ENCODE peak calls at places on chromosomes 13 and 19, in four cellular contexts. K is Kasumi-1, X is psoas muscle, E is T-helper 9 cell. I is an unnamed sample.

GRCh38 chr19:5103061-5103701 is 134.3 kb downstream of the KDM4B start:
- DNase-seq in E (no peak), K (no peak), X (peak; percentile 73), I (no peak)

GRCh38 chr13:18943273-18943672 is 238.4 kb downstream of the TUBA3C start:
- DNase-seq in X (no peak), E (no peak), K (no peak), I (peak; percentile 69)

GRCh38 chr19:51366999-51367564 is 894 bp upstream of the ETFB start:
- DNase-seq in E (peak; percentile 30), X (peak; percentile 42), K (peak; percentile 27), I (peak; percentile 92)

GRCh38 chr19:44141191-44142013 is at the start of gene ZNF234:
- DNase-seq in X (peak; percentile 83), E (peak; percentile 40), K (peak; percentile 79), I (peak; percentile 90)

GRCh38 chr19:46373573-46374359 is 26.9 kb downstream of the PPP5C start:
- DNase-seq in X (peak; percentile 69), K (no peak), E (no peak), I (no peak)

GRCh38 chr13:112711528-112712265 is 21.9 kb downstream of the ATP11A start:
- DNase-seq in X (peak; percentile 83), K (no peak), E (no peak), I (peak; percentile 82)

GRCh38 chr19:33677745-33678426 is 56.1 kb downstream of the CHST8 start:
- DNase-seq in E (no peak), X (no peak), K (no peak), I (peak; percentile 27)

GRCh38 chr13:60150538-60150937 is 13.2 kb downstream of the DIAPH3 start:
- DNase-seq in X (no peak), E (no peak), K (no peak), I (no peak)

GRCh38 chr13:48975101-48975925 is at the start of gene FNDC3A:
- DNase-seq in X (peak; percentile 80), K (peak; percentile 63), E (no peak), I (peak; percentile 96)

GRCh38 chr19:3304871-3305423 is 61.4 kb upstream of the NFIC start:
- DNase-seq in X (peak; percentile 61), K (peak; percentile 69), E (peak; percentile 82), I (peak; percentile 86)

GRCh38 chr19:48845384-48845783 is 9.1 kb upstream of the HSD17B14 start:
- DNase-seq in X (no peak), K (no peak), E (no peak), I (no peak)

GRCh38 chr19:10111405-10111811 is at the start of gene P2RY11:
- DNase-seq in X (no peak), E (peak; percentile 38), K (peak; percentile 86), I (peak; percentile 86)

GRCh38 chr13:99421758-99422555 is 79.3 kb upstream of the TM9SF2 start:
- DNase-seq in X (no peak), E (no peak), K (no peak), I (no peak)

GRCh38 chr13:23889598-23890224 is 511 bp upstream of the MIPEP start:
- DNase-seq in K (no peak), X (no peak), E (no peak), I (no peak)

GRCh38 chr13:41568990-41569387 is 111.6 kb downstream of the RGCC start:
- DNase-seq in X (no peak), K (peak; percentile 9), E (no peak), I (no peak)

GRCh38 chr13:74243637-74244526 is 109.7 kb upstream of the KLF12 start:
- DNase-seq in X (no peak), E (no peak), K (no peak), I (no peak)

GRCh38 chr13:44079413-44080205 is 199.9 kb downstream of the LACC1 start:
- DNase-seq in E (no peak), K (no peak), X (no peak), I (no peak)

GRCh38 chr19:41626877-41627276 is at the start of gene CEACAM4:
- DNase-seq in X (no peak), E (no peak), K (peak; percentile 63), I (peak; percentile 91)

GRCh38 chr13:30112602-30113435 is 194.5 kb downstream of the KATNAL1 start:
- DNase-seq in K (peak; percentile 76), E (peak; percentile 79), X (peak; percentile 76), I (peak; percentile 89)

GRCh38 chr13:101493541-101493940 is 41.1 kb downstream of the ITGBL1 start:
- DNase-seq in K (no peak), E (no peak), X (no peak), I (no peak)

GRCh38 chr13:113258655-113259054 is 38.4 kb upstream of the LAMP1 start:
- DNase-seq in K (peak; percentile 71), E (no peak), X (no peak), I (no peak)

GRCh38 chr13:41459754-41460111 is 2.4 kb downstream of the RGCC start:
- DNase-seq in K (no peak), X (no peak), E (no peak), I (no peak)

GRCh38 chr13:100887729-100888151 is 213.1 kb upstream of the TMTC4 start:
- DNase-seq in E (no peak), K (no peak), X (no peak), I (no peak)

GRCh38 chr13:109844396-109844795 is 58.0 kb upstream of the IRS2 start:
- DNase-seq in X (no peak), E (no peak), K (no peak), I (no peak)

GRCh38 chr13:98796798-98797197 is 44.3 kb upstream of the SLC15A1 start:
- DNase-seq in E (no peak), X (no peak), K (no peak), I (no peak)

GRCh38 chr19:2114218-2114617 is 17.5 kb downstream of the IZUMO4 start:
- DNase-seq in K (no peak), E (no peak), X (no peak), I (no peak)

GRCh38 chr13:40318366-40318765 is 348.1 kb downstream of the FOXO1 start:
- DNase-seq in E (no peak), X (peak; percentile 53), K (no peak), I (no peak)

GRCh38 chr19:41192574-41193419 is at the start of gene CYP2S1:
- DNase-seq in E (peak; percentile 7), K (no peak), X (no peak), I (no peak)

GRCh38 chr19:5985098-5985783 is 7.3 kb upstream of the RANBP3 start:
- DNase-seq in K (no peak), X (no peak), E (no peak), I (no peak)

GRCh38 chr13:31595568-31595967 is 143.8 kb upstream of the RXFP2 start:
- DNase-seq in E (no peak), X (no peak), K (no peak), I (no peak)

GRCh38 chr19:2952953-2953481 is 8.2 kb upstream of the ZNF77 start:
- DNase-seq in X (no peak), E (no peak), K (no peak), I (no peak)

GRCh38 chr13:73000027-73000674 is 58.7 kb upstream of the KLF5 start:
- DNase-seq in E (no peak), X (no peak), K (peak; percentile 78), I (no peak)

GRCh38 chr13:95480131-95480545 is 72.4 kb upstream of the CLDN10 start:
- DNase-seq in X (peak; percentile 20), K (peak; percentile 96), E (no peak), I (no peak)

GRCh38 chr13:25292301-25292700 is 5.0 kb upstream of the MTMR6 start:
- DNase-seq in E (no peak), X (peak; percentile 14), K (peak; percentile 22), I (no peak)

I was measured in spleen.